ENCODE peak calls at places on chromosomes 2 and 18, in ten cellular contexts. P, C, G, B, Z, J, X, F, H and L are unnamed samples.

GRCh38 chr2:195458936-195459335 is 198.1 kb upstream of the SLC39A10 start:
- DNase-seq in C (no peak), H (no peak), G (no peak), Z (no peak), X (no peak), F (no peak), B (no peak), J (no peak), P (no peak), L (no peak)

GRCh38 chr18:3458952-3459853 is 9.2 kb downstream of the TGIF1 start:
- DNase-seq in F (no peak), C (peak), P (no peak), J (no peak), Z (no peak), H (no peak), X (no peak), B (no peak), G (no peak), L (no peak)

GRCh38 chr2:192128655-192129054 is 66.1 kb downstream of the TMEFF2 start:
- DNase-seq in P (no peak), X (no peak), G (no peak), F (no peak), Z (no peak), C (no peak), B (no peak), H (no peak), J (no peak), L (no peak)

GRCh38 chr2:26785431-26786206 is at the start of gene CENPA:
- DNase-seq in J (peak), F (peak), X (peak), Z (peak), C (peak), B (peak), G (peak), P (peak), H (peak), L (peak)

GRCh38 chr2:175256806-175257585 is 75.5 kb upstream of the ATP5MC3 start:
- DNase-seq in H (no peak), X (no peak), G (no peak), P (no peak), F (no peak), Z (no peak), B (no peak), J (no peak), C (no peak), L (no peak)

GRCh38 chr2:107405261-107405660 is 421.4 kb upstream of the RGPD4 start:
- DNase-seq in B (no peak), H (no peak), X (no peak), P (no peak), C (no peak), G (no peak), Z (no peak), F (no peak), J (no peak), L (no peak)

GRCh38 chr18:21598726-21599584 is 1.5 kb downstream of the ESCO1 start:
- DNase-seq in F (no peak), X (peak), C (no peak), P (peak), J (no peak), Z (no peak), B (no peak), H (no peak), G (no peak), L (peak)

GRCh38 chr2:219634951-219635751 is 7.7 kb downstream of the SLC4A3 start:
- DNase-seq in F (no peak), H (no peak), J (no peak), X (no peak), B (no peak), C (no peak), P (peak), Z (no peak), G (no peak), L (no peak)

GRCh38 chr2:27010139-27010538 is 22.6 kb upstream of the TMEM214 start:
- DNase-seq in B (no peak), P (no peak), X (no peak), C (no peak), F (no peak), G (no peak), Z (no peak), H (no peak), J (no peak), L (no peak)

GRCh38 chr2:38017836-38018235 is 58.1 kb downstream of the CYP1B1 start:
- DNase-seq in C (no peak), Z (no peak), P (no peak), F (no peak), J (no peak), X (no peak), H (no peak), G (no peak), B (no peak), L (no peak)

GRCh38 chr2:88199912-88200682 is 30.0 kb downstream of the THNSL2 start:
- DNase-seq in P (peak), C (peak), X (no peak), J (no peak), Z (peak), B (no peak), G (peak), H (peak), F (no peak), L (peak)

GRCh38 chr2:36702781-36703180 is 6.3 kb downstream of the VIT start:
- DNase-seq in C (no peak), J (no peak), B (no peak), Z (no peak), P (no peak), X (no peak), F (no peak), H (no peak), G (no peak), L (no peak)

GRCh38 chr2:177629357-177630000 is 236.9 kb downstream of the AGPS start:
- DNase-seq in Z (no peak), H (no peak), B (no peak), G (no peak), P (no peak), C (no peak), F (no peak), J (no peak), X (no peak), L (no peak)

GRCh38 chr18:48486762-48487161 is 52.1 kb upstream of the CTIF start:
- DNase-seq in P (no peak), Z (peak), X (no peak), H (no peak), B (no peak), C (no peak), J (peak), G (no peak), F (no peak), L (no peak)

GRCh38 chr2:161983896-161984295 is 90.1 kb downstream of the DPP4 start:
- DNase-seq in C (no peak), F (no peak), B (no peak), P (no peak), J (no peak), G (no peak), Z (no peak), H (no peak), X (no peak), L (no peak)

GRCh38 chr2:43158259-43158880 is 68.0 kb downstream of the ZFP36L2 start:
- DNase-seq in G (peak), F (peak), H (no peak), Z (peak), J (peak), C (peak), B (no peak), X (no peak), P (no peak), L (no peak)

GRCh38 chr2:66595556-66595955 is 160.6 kb downstream of the MEIS1 start:
- DNase-seq in G (no peak), H (no peak), F (no peak), C (no peak), Z (no peak), J (no peak), X (no peak), B (no peak), P (no peak), L (no peak)

GRCh38 chr2:60707750-60708371 is 48.2 kb upstream of the PAPOLG start:
- DNase-seq in X (peak), P (peak), B (no peak), C (peak), H (peak), G (no peak), F (peak), Z (peak), J (no peak), L (peak)

GRCh38 chr2:60213865-60214657 is 339.4 kb downstream of the BCL11A start:
- DNase-seq in H (no peak), C (peak), J (no peak), Z (peak), X (no peak), F (peak), G (no peak), B (no peak), P (peak), L (no peak)

GRCh38 chr2:236550701-236551465 is 18.7 kb upstream of the ACKR3 start:
- DNase-seq in X (no peak), Z (no peak), F (no peak), P (no peak), B (no peak), J (no peak), C (no peak), H (no peak), G (no peak), L (no peak)

GRCh38 chr2:96470636-96471035 is 34.5 kb downstream of the NEURL3 start:
- DNase-seq in X (no peak), H (peak), P (no peak), J (no peak), Z (peak), F (no peak), B (peak), C (peak), G (peak), L (no peak)

GRCh38 chr2:7418343-7418742 is 501.1 kb downstream of the RNF144A start:
- DNase-seq in F (no peak), X (no peak), B (no peak), G (no peak), Z (peak), H (no peak), J (no peak), P (peak), C (no peak), L (no peak)

GRCh38 chr2:3101016-3101703 is 276.5 kb downstream of the EIPR1 start:
- DNase-seq in X (no peak), J (no peak), B (no peak), Z (no peak), G (no peak), C (no peak), H (no peak), F (no peak), P (no peak), L (no peak)

GRCh38 chr2:62466501-62466854 is 39.5 kb downstream of the TMEM17 start:
- DNase-seq in F (no peak), X (no peak), B (no peak), Z (no peak), P (no peak), H (no peak), J (no peak), G (no peak), C (no peak), L (no peak)

GRCh38 chr2:8018956-8019355 is 662.9 kb upstream of the ID2 start:
- DNase-seq in F (no peak), C (no peak), G (no peak), Z (no peak), X (no peak), H (no peak), P (no peak), B (no peak), J (no peak), L (no peak)

GRCh38 chr2:130791617-130791939 is 36.2 kb downstream of the AMER3 start:
- DNase-seq in F (no peak), Z (no peak), C (peak), J (no peak), G (no peak), X (no peak), P (no peak), H (no peak), B (no peak), L (no peak)

GRCh38 chr18:9775172-9775571 is 67.1 kb downstream of the RAB31 start:
- DNase-seq in X (no peak), P (no peak), B (no peak), J (no peak), C (peak), Z (no peak), F (no peak), G (no peak), H (no peak), L (no peak)

GRCh38 chr2:234666911-234667310 is 170.0 kb upstream of the ARL4C start:
- DNase-seq in X (no peak), P (no peak), J (no peak), G (no peak), H (no peak), B (no peak), Z (no peak), C (no peak), F (no peak), L (no peak)

GRCh38 chr2:46954951-46955571 is 39.5 kb upstream of the MCFD2 start:
- DNase-seq in C (peak), B (no peak), J (peak), P (no peak), F (peak), H (no peak), Z (peak), X (no peak), G (no peak), L (no peak)

GRCh38 chr2:11011359-11011758 is 99.6 kb downstream of the KCNF1 start:
- DNase-seq in P (no peak), X (no peak), F (no peak), H (no peak), Z (no peak), J (no peak), G (no peak), B (no peak), C (no peak), L (no peak)

GRCh38 chr2:119263025-119263424 is 39.4 kb downstream of the STEAP3 start:
- DNase-seq in X (no peak), J (no peak), G (no peak), Z (no peak), F (no peak), P (no peak), B (no peak), H (no peak), C (no peak), L (no peak)

GRCh38 chr2:20008703-20009102 is 3.8 kb downstream of the MATN3 start:
- DNase-seq in G (no peak), X (no peak), B (no peak), F (no peak), H (no peak), J (no peak), P (peak), Z (no peak), C (no peak), L (no peak)

GRCh38 chr2:149170911-149171310 is 132.4 kb downstream of the LYPD6B start:
- DNase-seq in G (no peak), C (no peak), X (no peak), B (no peak), J (no peak), F (no peak), H (no peak), Z (no peak), P (no peak), L (no peak)

GRCh38 chr2:53987336-53987921 is 16.6 kb upstream of the PSME4 start:
- DNase-seq in J (no peak), Z (no peak), B (no peak), P (no peak), H (no peak), C (no peak), G (no peak), X (peak), F (no peak), L (no peak)